ENCODE peak calls at places on chromosomes 12 and 14, in eight cellular contexts. I is Panc1; J is stomach; D is GM10248; Z is CD8-positive, alpha-beta T cell; M is dorsolateral prefrontal cortex; K is PC-9; H is progenitor cell of endocrine pancreas. Q is an unnamed sample.

GRCh38 chr12:38776657-38777056 is 128.7 kb downstream of the CPNE8 start:
- DNase-seq in I (peak), J (no peak), D (no peak), Z (no peak), M (no peak), K (no peak), H (no peak), Q (no peak)

GRCh38 chr14:63134801-63135200 is 69.4 kb upstream of the RHOJ start:
- DNase-seq in I (no peak), J (no peak), D (no peak), Z (no peak), M (no peak), K (no peak), H (no peak), Q (no peak)

GRCh38 chr12:14716848-14717444 is 20.5 kb upstream of the GUCY2C start:
- DNase-seq in I (no peak), J (peak), D (peak), Z (peak), M (no peak), K (peak), H (no peak), Q (peak)

GRCh38 chr14:31228533-31228932 is 20.9 kb upstream of the HECTD1 start:
- DNase-seq in I (no peak), J (no peak), D (no peak), Z (no peak), M (no peak), K (no peak), H (no peak), Q (no peak)

GRCh38 chr14:23008836-23009235 is 1.1 kb downstream of the C14orf93 start:
- DNase-seq in I (no peak), J (no peak), D (no peak), Z (no peak), M (no peak), K (no peak), H (no peak), Q (no peak)

GRCh38 chr12:41944241-41944640 is 200.4 kb downstream of the GXYLT1 start:
- DNase-seq in I (no peak), J (no peak), D (no peak), Z (no peak), M (no peak), K (no peak), H (no peak), Q (no peak)

GRCh38 chr12:5524769-5525436 is 93.0 kb downstream of the NTF3 start:
- DNase-seq in I (no peak), J (no peak), D (no peak), Z (no peak), M (no peak), K (no peak), H (no peak), Q (no peak)

GRCh38 chr12:28409892-28410291 is 219.6 kb downstream of the CCDC91 start:
- DNase-seq in I (no peak), J (no peak), D (no peak), Z (no peak), M (no peak), K (no peak), H (no peak), Q (no peak)

GRCh38 chr14:38357557-38357956 is 101.7 kb upstream of the CLEC14A start:
- DNase-seq in I (no peak), J (no peak), D (no peak), Z (no peak), M (no peak), K (no peak), H (no peak), Q (no peak)

GRCh38 chr14:64720190-64720589 is 16.0 kb downstream of the PLEKHG3 start:
- DNase-seq in I (peak), J (peak), D (no peak), Z (no peak), M (no peak), K (peak), H (no peak), Q (no peak)

GRCh38 chr12:74227846-74228545 is 309.6 kb upstream of the ATXN7L3B start:
- DNase-seq in I (no peak), J (no peak), D (no peak), Z (no peak), M (no peak), K (no peak), H (no peak), Q (no peak)

GRCh38 chr14:61472801-61473376 is 151.5 kb downstream of the PRKCH start:
- DNase-seq in I (no peak), J (no peak), D (no peak), Z (peak), M (no peak), K (no peak), H (no peak), Q (no peak)

GRCh38 chr14:101476931-101477553 is 84.3 kb upstream of the DIO3 start:
- DNase-seq in I (peak), J (peak), D (no peak), Z (no peak), M (no peak), K (peak), H (peak), Q (no peak)

GRCh38 chr12:1662761-1663439 is 28.0 kb upstream of the ADIPOR2 start:
- DNase-seq in I (no peak), J (peak), D (peak), Z (no peak), M (no peak), K (peak), H (peak), Q (peak)

GRCh38 chr14:61812347-61813100 is 50.3 kb downstream of the SNAPC1 start:
- DNase-seq in I (no peak), J (no peak), D (peak), Z (no peak), M (peak), K (no peak), H (peak), Q (peak)

GRCh38 chr12:29228474-29229157 is 79.5 kb downstream of the FAR2 start:
- DNase-seq in I (no peak), J (no peak), D (no peak), Z (no peak), M (no peak), K (no peak), H (no peak), Q (no peak)

GRCh38 chr12:10454531-10454930 is 1.4 kb upstream of the KLRC1 start:
- DNase-seq in I (no peak), J (no peak), D (no peak), Z (no peak), M (no peak), K (no peak), H (no peak), Q (no peak)

GRCh38 chr12:10448236-10448635 is 4.9 kb downstream of the KLRC1 start:
- DNase-seq in I (no peak), J (no peak), D (no peak), Z (no peak), M (no peak), K (no peak), H (no peak), Q (no peak)

GRCh38 chr12:10455766-10456165 is 2.6 kb upstream of the KLRC1 start:
- DNase-seq in I (no peak), J (no peak), D (no peak), Z (no peak), M (no peak), K (no peak), H (no peak), Q (no peak)

GRCh38 chr12:10457760-10458159 is 4.6 kb upstream of the KLRC1 start:
- DNase-seq in I (no peak), J (no peak), D (no peak), Z (no peak), M (no peak), K (no peak), H (no peak), Q (no peak)

DNA sequence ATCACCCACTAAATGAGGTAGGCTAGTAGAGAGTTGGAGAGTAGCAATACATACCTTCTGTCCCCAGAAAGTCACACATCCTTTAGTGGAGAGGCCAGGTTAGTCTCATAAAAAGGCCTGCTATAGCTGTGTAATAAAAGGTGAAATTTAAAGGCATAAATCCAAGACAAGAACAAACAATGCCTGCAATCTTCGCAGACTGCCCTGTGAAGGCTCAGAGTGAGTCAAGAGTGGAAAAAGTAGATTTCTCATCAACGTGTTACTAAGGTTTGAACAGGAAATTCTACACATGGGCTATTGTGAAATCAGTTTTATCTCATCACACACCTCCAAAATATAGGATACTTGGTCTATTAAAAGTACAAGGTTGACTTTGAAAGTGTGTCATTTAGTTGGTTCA is at the start of gene KLRC1:
- DNase-seq in I (no peak), J (no peak), D (no peak), Z (no peak), M (no peak), K (no peak), H (no peak), Q (no peak)
- TF ChIP-seq CTCF in I (no peak), J (no peak), D (no peak), Z (no peak), M (no peak), K (no peak), H (no peak), Q (no peak)

GRCh38 chr14:73105727-73106126 is 30.6 kb upstream of the PSEN1 start:
- DNase-seq in I (no peak), J (no peak), D (no peak), Z (no peak), M (no peak), K (no peak), H (no peak), Q (no peak)
- TF ChIP-seq CTCF in I (no peak), J (no peak), D (no peak), Z (no peak), M (no peak), K (no peak), H (no peak), Q (no peak)

GRCh38 chr14:95850429-95850828 is 26.2 kb upstream of the TUNAR start:
- DNase-seq in I (no peak), J (no peak), D (no peak), Z (no peak), M (no peak), K (no peak), H (no peak), Q (no peak)
- TF ChIP-seq CTCF in I (no peak), J (no peak), D (no peak), Z (no peak), M (no peak), K (no peak), H (no peak), Q (no peak)

GRCh38 chr14:65813760-65814387 is 401.3 kb downstream of the FUT8 start:
- DNase-seq in I (no peak), J (no peak), D (no peak), Z (no peak), M (no peak), K (no peak), H (no peak), Q (no peak)

GRCh38 chr14:65810326-65810725 is 397.8 kb downstream of the FUT8 start:
- DNase-seq in I (no peak), J (no peak), D (no peak), Z (no peak), M (no peak), K (no peak), H (no peak), Q (peak)

GRCh38 chr14:65819567-65819966 is 407.0 kb downstream of the FUT8 start:
- DNase-seq in I (no peak), J (no peak), D (no peak), Z (no peak), M (no peak), K (no peak), H (no peak), Q (no peak)

GRCh38 chr14:65817011-65817410 is 404.5 kb downstream of the FUT8 start:
- DNase-seq in I (no peak), J (no peak), D (no peak), Z (no peak), M (no peak), K (no peak), H (no peak), Q (no peak)

GRCh38 chr14:65815127-65815526 is 402.6 kb downstream of the FUT8 start:
- DNase-seq in I (no peak), J (no peak), D (no peak), Z (no peak), M (no peak), K (no peak), H (no peak), Q (no peak)
- TF ChIP-seq CTCF in I (peak), J (no peak), D (no peak), Z (no peak), M (no peak), K (no peak), H (no peak), Q (no peak)